ENCODE peak calls at places on chromosomes 7 and 10, in nine cellular contexts. W is neuronal stem cell, V is breast epithelium, Q is H7, F is adipocyte, O is suprapubic skin, T is psoas muscle, R is brain microvascular endothelial cell, H is NT2/D1. Z is an unnamed sample.

GRCh38 chr10:123624086-123624485 is 42.1 kb upstream of the GPR26 start:
- DNase-seq in W (no peak), V (no peak), Q (no peak), F (no peak), O (no peak), T (no peak), R (no peak), H (no peak), Z (no peak)

GRCh38 chr10:129533281-129533680 is 66.2 kb downstream of the MGMT start:
- DNase-seq in W (no peak), V (no peak), Q (no peak), F (no peak), O (no peak), T (peak; percentile 23), R (no peak), H (no peak), Z (no peak)

GRCh38 chr10:133090101-133090500 is 2.4 kb downstream of the ADGRA1 start:
- DNase-seq in W (no peak), V (no peak), Q (no peak), F (no peak), O (no peak), T (no peak), R (no peak), H (no peak), Z (no peak)

GRCh38 chr10:75449320-75450061 is 18.1 kb downstream of the LRMDA start:
- DNase-seq in W (no peak), V (no peak), Q (no peak), F (no peak), O (no peak), T (no peak), R (no peak), H (no peak), Z (no peak)

GRCh38 chr10:59362184-59362966 is at the start of gene FAM13C:
- DNase-seq in W (peak; percentile 66), V (peak; percentile 68), Q (peak; percentile 78), F (peak; percentile 73), O (peak; percentile 85), T (peak; percentile 81), R (peak; percentile 46), H (peak; percentile 40), Z (peak; percentile 79)

GRCh38 chr7:96952974-96953391 is 52.4 kb upstream of the DLX6 start:
- DNase-seq in W (no peak), V (no peak), Q (no peak), F (peak; percentile 68), O (no peak), T (no peak), R (peak; percentile 22), H (no peak), Z (no peak)

GRCh38 chr7:155374276-155375252 is 76.9 kb downstream of the INSIG1 start:
- DNase-seq in W (no peak), V (no peak), Q (peak; percentile 81), F (no peak), O (no peak), T (no peak), R (no peak), H (no peak), Z (no peak)

GRCh38 chr7:119090851-119091250 is 866.3 kb downstream of the ANKRD7 start:
- DNase-seq in W (no peak), V (no peak), Q (no peak), F (no peak), O (no peak), T (no peak), R (no peak), H (no peak), Z (no peak)

GRCh38 chr10:48470115-48470892 is 134.6 kb downstream of the ARHGAP22 start:
- DNase-seq in W (no peak), V (peak; percentile 12), Q (peak; percentile 59), F (no peak), O (peak; percentile 54), T (peak; percentile 33), R (no peak), H (peak; percentile 59), Z (no peak)

GRCh38 chr10:92692085-92692671 is 2.4 kb downstream of the HHEX start:
- DNase-seq in W (peak; percentile 53), V (no peak), Q (peak; percentile 72), F (no peak), O (no peak), T (no peak), R (no peak), H (no peak), Z (no peak)

GRCh38 chr7:36272567-36273269 is 116.9 kb upstream of the ANLN start:
- DNase-seq in W (no peak), V (no peak), Q (no peak), F (no peak), O (peak; percentile 55), T (no peak), R (no peak), H (no peak), Z (no peak)

GRCh38 chr7:13279854-13280435 is 592.5 kb downstream of the ARL4A start:
- DNase-seq in W (no peak), V (no peak), Q (no peak), F (peak; percentile 82), O (no peak), T (no peak), R (no peak), H (no peak), Z (no peak)

GRCh38 chr7:5693529-5693928 is 87.9 kb downstream of the RNF216 start:
- DNase-seq in W (no peak), V (no peak), Q (no peak), F (peak; percentile 83), O (no peak), T (no peak), R (peak; percentile 56), H (no peak), Z (no peak)

GRCh38 chr7:5692845-5693278 is 88.6 kb downstream of the RNF216 start:
- DNase-seq in W (no peak), V (no peak), Q (no peak), F (peak; percentile 80), O (no peak), T (no peak), R (peak; percentile 73), H (no peak), Z (no peak)

GRCh38 chr7:5695037-5695708 is 86.3 kb downstream of the RNF216 start:
- DNase-seq in W (no peak), V (no peak), Q (no peak), F (peak; percentile 75), O (no peak), T (peak; percentile 63), R (peak; percentile 85), H (no peak), Z (no peak)

GRCh38 chr7:5695709-5696345 is 85.6 kb downstream of the RNF216 start:
- DNase-seq in W (no peak), V (no peak), Q (no peak), F (peak; percentile 95), O (no peak), T (peak; percentile 64), R (peak; percentile 59), H (no peak), Z (no peak)

GRCh38 chr7:5694221-5694754 is 87.2 kb downstream of the RNF216 start:
- DNase-seq in W (no peak), V (no peak), Q (no peak), F (peak; percentile 72), O (no peak), T (no peak), R (peak; percentile 75), H (no peak), Z (no peak)
- H3K4me3 ChIP-seq in W (no peak overlapping the region), V (no peak overlapping the region), Q (no peak overlapping the region), F (peak overlapping the region; percentile 70), O (no peak overlapping the region), T (peak overlapping the region; percentile 47), R (no peak overlapping the region), H (no peak overlapping the region), Z (no peak overlapping the region)

GRCh38 chr10:666237-667012 is 23.0 kb downstream of the DIP2C start:
- DNase-seq in W (no peak), V (no peak), Q (no peak), F (no peak), O (no peak), T (no peak), R (no peak), H (no peak), Z (no peak)
- H3K4me3 ChIP-seq in W (no peak overlapping the region), V (peak overlapping the region; percentile 26), Q (no peak overlapping the region), F (no peak overlapping the region), O (no peak overlapping the region), T (no peak overlapping the region), R (no peak overlapping the region), H (no peak overlapping the region), Z (no peak overlapping the region)

DNA sequence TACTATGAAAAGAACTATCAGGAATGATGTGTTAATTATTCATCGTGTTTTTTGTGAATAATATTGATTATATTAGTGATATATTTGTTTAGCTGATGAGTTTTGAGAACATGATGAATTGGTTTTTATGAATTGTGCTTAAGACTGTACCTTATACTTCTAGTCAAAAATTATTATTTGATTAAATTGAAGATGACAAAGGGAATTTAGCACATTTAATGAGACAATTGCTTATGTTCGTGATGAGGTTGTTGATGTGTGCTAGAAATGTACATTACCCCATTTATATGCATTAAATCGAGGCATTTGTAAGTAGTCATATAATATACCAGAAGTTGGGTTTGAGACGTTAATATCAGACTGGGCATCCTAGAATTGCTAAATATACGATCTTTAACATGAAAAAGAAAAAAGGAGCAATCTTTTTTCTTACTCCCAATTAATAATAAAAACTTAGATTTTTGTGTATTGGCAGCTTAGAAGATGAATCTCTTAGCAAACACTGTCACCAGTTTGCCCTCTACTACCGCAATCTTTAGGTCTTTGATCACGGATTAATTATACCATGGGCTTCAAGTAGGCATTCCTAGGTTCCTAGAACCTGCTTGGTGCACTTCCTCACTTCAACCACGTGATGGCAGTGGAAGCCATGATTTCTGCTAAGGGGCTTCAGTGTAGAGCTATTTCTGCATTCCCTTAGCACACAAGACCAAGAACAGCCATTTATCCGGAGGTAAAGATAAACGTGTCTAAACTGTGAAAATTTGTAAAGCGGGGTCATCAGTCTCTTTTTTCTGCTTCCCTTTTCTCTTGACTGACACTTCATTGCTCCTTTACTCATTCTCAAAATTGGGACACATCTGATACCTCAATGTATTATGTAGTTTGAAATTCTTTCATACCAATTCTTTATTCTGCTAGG is 1.6 kb downstream of the KLHDC10 start:
- DNase-seq in W (peak; percentile 88), V (no peak), Q (peak; percentile 72), F (peak; percentile 93), O (no peak), T (no peak), R (peak; percentile 69), H (peak; percentile 72), Z (peak; percentile 74)
- H3K4me3 ChIP-seq in W (peak overlapping the region; percentile 62), V (peak overlapping the region; percentile 11), Q (no peak overlapping the region), F (peak overlapping the region; percentile 96), O (peak overlapping the region; percentile 89), T (peak overlapping the region; percentile 94), R (peak overlapping the region; percentile 89), H (peak overlapping the region; percentile 91), Z (peak overlapping the region; percentile 80)

DNA sequence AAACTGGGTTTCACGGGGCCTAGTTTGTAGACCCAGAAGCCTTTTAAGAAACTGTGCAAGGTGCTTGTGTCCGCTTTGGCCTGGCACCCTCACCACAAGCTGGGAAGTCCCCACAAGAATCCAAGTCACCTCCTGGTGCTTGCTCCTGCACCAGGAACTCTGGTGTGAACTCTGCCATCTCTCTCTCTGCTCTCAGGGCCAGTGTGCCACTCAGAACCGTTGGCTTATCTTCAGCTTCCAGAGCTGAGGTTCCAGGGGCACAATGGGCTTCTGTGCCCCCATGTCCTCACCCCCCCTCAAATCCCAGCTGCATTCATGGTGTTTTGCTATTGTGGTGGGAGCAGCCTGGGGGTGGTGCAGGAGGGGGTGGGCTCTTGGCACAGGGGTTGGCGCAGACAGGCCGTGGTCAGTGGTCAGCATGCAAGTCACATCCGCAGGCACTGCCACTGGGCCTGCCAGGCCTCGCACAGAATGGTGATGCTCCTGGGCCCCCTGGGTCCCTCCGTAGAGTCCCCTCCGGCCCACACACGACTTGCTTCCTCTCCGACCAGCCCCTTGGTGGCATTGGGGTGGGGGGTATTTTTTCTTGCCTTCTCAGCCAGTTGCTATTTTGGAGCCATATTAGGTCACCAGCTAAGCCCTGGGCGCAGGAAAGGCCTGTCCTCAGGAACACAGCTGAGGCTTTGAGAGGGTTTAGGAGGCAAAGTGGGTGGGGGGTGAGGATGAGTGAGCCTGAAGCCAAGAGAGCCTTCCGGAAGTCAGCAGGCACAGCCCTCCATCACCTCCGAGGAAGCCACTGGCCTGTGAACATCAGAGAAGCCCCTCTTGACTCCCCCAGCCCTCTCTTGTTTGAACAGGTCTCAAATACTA is 3.0 kb downstream of the ZCCHC24 start:
- DNase-seq in W (no peak), V (no peak), Q (peak; percentile 19), F (no peak), O (peak; percentile 76), T (no peak), R (no peak), H (no peak), Z (no peak)
- H3K4me3 ChIP-seq in W (no peak overlapping the region), V (peak overlapping the region; percentile 77), Q (no peak overlapping the region), F (peak overlapping the region; percentile 97), O (peak overlapping the region; percentile 93), T (peak overlapping the region; percentile 76), R (no peak overlapping the region), H (no peak overlapping the region), Z (no peak overlapping the region)